ENCODE peak calls at places on chromosomes 2 and 18, in five cellular contexts. One of them, this sample, is unnamed. For H4K20me1, the result is how much of the 10 kb centered on the place peaks cover.

GRCh38 chr2:45849491-45850283 is 198.2 kb downstream of the PRKCE start:
- DNase-seq in neural progenitor cell: no peak
- DNase-seq in mammary epithelial cell: peak
- DNase-seq in PC-3: peak
- DNase-seq in fibroblast of lung: peak
- DNase-seq in this sample: peak

GRCh38 chr2:169094676-169095075 is 25.3 kb downstream of the DHRS9 start:
- DNase-seq in neural progenitor cell: peak
- DNase-seq in mammary epithelial cell: no peak
- DNase-seq in PC-3: no peak
- DNase-seq in fibroblast of lung: no peak
- DNase-seq in this sample: no peak

GRCh38 chr2:161414385-161415040 is 1.6 kb upstream of the TBR1 start:
- DNase-seq in neural progenitor cell: peak
- DNase-seq in mammary epithelial cell: peak
- DNase-seq in PC-3: peak
- DNase-seq in fibroblast of lung: peak
- DNase-seq in this sample: peak

GRCh38 chr2:11863513-11864328 is 117.3 kb downstream of the LPIN1 start:
- DNase-seq in neural progenitor cell: peak
- DNase-seq in mammary epithelial cell: peak
- DNase-seq in PC-3: peak
- DNase-seq in fibroblast of lung: peak
- DNase-seq in this sample: peak

GRCh38 chr2:8006181-8006580 is 675.7 kb upstream of the ID2 start:
- DNase-seq in neural progenitor cell: no peak
- DNase-seq in mammary epithelial cell: no peak
- DNase-seq in PC-3: no peak
- DNase-seq in fibroblast of lung: no peak
- DNase-seq in this sample: peak

GRCh38 chr2:172282944-172283343 is 144.4 kb upstream of the ITGA6 start:
- DNase-seq in neural progenitor cell: no peak
- DNase-seq in mammary epithelial cell: peak
- DNase-seq in PC-3: peak
- DNase-seq in fibroblast of lung: peak
- DNase-seq in this sample: peak

GRCh38 chr2:70089946-70090523 is 2.8 kb downstream of the PCBP1 start:
- DNase-seq in neural progenitor cell: peak
- DNase-seq in mammary epithelial cell: no peak
- DNase-seq in PC-3: no peak
- DNase-seq in fibroblast of lung: no peak
- DNase-seq in this sample: peak

GRCh38 chr18:35616664-35617423 is 35.3 kb downstream of the GALNT1 start:
- DNase-seq in neural progenitor cell: no peak
- DNase-seq in mammary epithelial cell: peak
- DNase-seq in PC-3: peak
- DNase-seq in fibroblast of lung: peak
- DNase-seq in this sample: peak

GRCh38 chr2:10432315-10433181 is 15.6 kb downstream of the ODC1 start:
- DNase-seq in neural progenitor cell: peak
- DNase-seq in mammary epithelial cell: no peak
- DNase-seq in PC-3: no peak
- DNase-seq in fibroblast of lung: no peak
- DNase-seq in this sample: peak

GRCh38 chr2:128413718-128414341 is 95.2 kb upstream of the HS6ST1 start:
- DNase-seq in neural progenitor cell: no peak
- DNase-seq in mammary epithelial cell: no peak
- DNase-seq in PC-3: no peak
- DNase-seq in fibroblast of lung: no peak
- DNase-seq in this sample: no peak

GRCh38 chr2:111946294-111947114 is 48.1 kb downstream of the MERTK start:
- DNase-seq in neural progenitor cell: no peak
- DNase-seq in mammary epithelial cell: peak
- DNase-seq in PC-3: peak
- DNase-seq in fibroblast of lung: peak
- DNase-seq in this sample: peak

GRCh38 chr2:156191547-156191946 is 141.0 kb downstream of the NR4A2 start:
- DNase-seq in neural progenitor cell: no peak
- DNase-seq in mammary epithelial cell: no peak
- DNase-seq in PC-3: no peak
- DNase-seq in fibroblast of lung: peak
- DNase-seq in this sample: no peak

GRCh38 chr2:10447300-10448207 is 573 bp downstream of the ODC1 start:
- DNase-seq in neural progenitor cell: peak
- DNase-seq in mammary epithelial cell: peak
- DNase-seq in PC-3: peak
- DNase-seq in fibroblast of lung: peak
- DNase-seq in this sample: peak

GRCh38 chr2:227153766-227154486 is 10.1 kb downstream of the COL4A4 start:
- DNase-seq in neural progenitor cell: no peak
- DNase-seq in mammary epithelial cell: no peak
- DNase-seq in PC-3: no peak
- DNase-seq in fibroblast of lung: no peak
- DNase-seq in this sample: no peak

GRCh38 chr2:19837235-19837766 is 64.5 kb downstream of the TTC32 start:
- DNase-seq in neural progenitor cell: no peak
- DNase-seq in mammary epithelial cell: no peak
- DNase-seq in PC-3: no peak
- DNase-seq in fibroblast of lung: no peak
- DNase-seq in this sample: no peak

GRCh38 chr2:228447266-228447915 is 265.9 kb upstream of the SPHKAP start:
- DNase-seq in neural progenitor cell: no peak
- DNase-seq in mammary epithelial cell: peak
- DNase-seq in PC-3: peak
- DNase-seq in fibroblast of lung: no peak
- DNase-seq in this sample: peak

GRCh38 chr2:170847716-170848115 is 31.0 kb downstream of the GAD1 start:
- DNase-seq in neural progenitor cell: no peak
- DNase-seq in mammary epithelial cell: no peak
- DNase-seq in PC-3: no peak
- DNase-seq in fibroblast of lung: no peak
- DNase-seq in this sample: no peak

GRCh38 chr2:81304154-81304830 is 999.7 kb upstream of the LRRTM1 start:
- DNase-seq in neural progenitor cell: peak
- DNase-seq in mammary epithelial cell: no peak
- DNase-seq in PC-3: peak
- DNase-seq in fibroblast of lung: peak
- DNase-seq in this sample: no peak

GRCh38 chr2:3627500-3628100 is 30.4 kb upstream of the ALLC start:
- DNase-seq in neural progenitor cell: no peak
- DNase-seq in mammary epithelial cell: no peak
- DNase-seq in PC-3: no peak
- DNase-seq in fibroblast of lung: no peak
- DNase-seq in this sample: no peak

GRCh38 chr2:12979066-12979465 is 262.3 kb downstream of the TRIB2 start:
- DNase-seq in neural progenitor cell: no peak
- DNase-seq in mammary epithelial cell: peak
- DNase-seq in PC-3: no peak
- DNase-seq in fibroblast of lung: no peak
- DNase-seq in this sample: peak

GRCh38 chr2:239114616-239115265 is 266.9 kb downstream of the TWIST2 start:
- DNase-seq in neural progenitor cell: no peak
- DNase-seq in mammary epithelial cell: no peak
- DNase-seq in PC-3: no peak
- DNase-seq in fibroblast of lung: no peak
- DNase-seq in this sample: no peak

GRCh38 chr2:128605931-128606330 is 287.3 kb upstream of the HS6ST1 start:
- DNase-seq in neural progenitor cell: no peak
- DNase-seq in mammary epithelial cell: no peak
- DNase-seq in PC-3: no peak
- DNase-seq in fibroblast of lung: no peak
- DNase-seq in this sample: no peak

GRCh38 chr2:196468394-196468793 is 171.1 kb upstream of the CCDC150 start:
- DNase-seq in neural progenitor cell: no peak
- DNase-seq in mammary epithelial cell: no peak
- DNase-seq in PC-3: peak
- DNase-seq in fibroblast of lung: no peak
- DNase-seq in this sample: no peak

GRCh38 chr2:120450196-120450820 is 104.4 kb downstream of the INHBB start:
- DNase-seq in neural progenitor cell: no peak
- DNase-seq in mammary epithelial cell: no peak
- DNase-seq in PC-3: peak
- DNase-seq in fibroblast of lung: no peak
- DNase-seq in this sample: no peak
- TF ChIP-seq EZH2 in neural progenitor cell: no peak
- TF ChIP-seq EZH2 in mammary epithelial cell: no peak
- TF ChIP-seq EZH2 in PC-3: no peak
- TF ChIP-seq EZH2 in fibroblast of lung: no peak
- TF ChIP-seq EZH2 in this sample: no peak

DNA sequence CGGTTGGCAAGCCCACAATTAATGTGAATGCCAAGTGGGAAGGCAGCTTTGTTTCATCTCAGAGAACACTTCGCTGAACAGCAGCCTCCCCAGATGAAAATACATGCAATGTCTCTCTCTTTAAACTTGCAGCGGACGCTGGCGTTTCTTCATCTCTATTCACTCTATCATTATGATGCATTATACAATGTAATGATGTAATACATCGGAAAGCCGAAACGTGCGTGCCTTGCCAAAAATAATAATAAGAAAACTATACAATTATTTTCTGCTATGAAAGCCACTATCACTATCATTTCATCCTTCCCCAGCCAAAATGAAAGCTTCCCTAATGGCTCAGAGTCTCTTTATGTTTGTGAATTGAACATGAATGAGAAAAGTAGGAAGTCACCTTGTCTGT is 649.3 kb downstream of the BCL11A start:
- DNase-seq in neural progenitor cell: no peak
- DNase-seq in mammary epithelial cell: no peak
- DNase-seq in PC-3: no peak
- DNase-seq in fibroblast of lung: no peak
- DNase-seq in this sample: no peak
- H3K9ac ChIP-seq in neural progenitor cell: no peak
- H3K9ac ChIP-seq in mammary epithelial cell: no peak
- H3K9ac ChIP-seq in PC-3: no peak
- H3K9ac ChIP-seq in fibroblast of lung: no peak
- H3K9ac ChIP-seq in this sample: no peak

DNA sequence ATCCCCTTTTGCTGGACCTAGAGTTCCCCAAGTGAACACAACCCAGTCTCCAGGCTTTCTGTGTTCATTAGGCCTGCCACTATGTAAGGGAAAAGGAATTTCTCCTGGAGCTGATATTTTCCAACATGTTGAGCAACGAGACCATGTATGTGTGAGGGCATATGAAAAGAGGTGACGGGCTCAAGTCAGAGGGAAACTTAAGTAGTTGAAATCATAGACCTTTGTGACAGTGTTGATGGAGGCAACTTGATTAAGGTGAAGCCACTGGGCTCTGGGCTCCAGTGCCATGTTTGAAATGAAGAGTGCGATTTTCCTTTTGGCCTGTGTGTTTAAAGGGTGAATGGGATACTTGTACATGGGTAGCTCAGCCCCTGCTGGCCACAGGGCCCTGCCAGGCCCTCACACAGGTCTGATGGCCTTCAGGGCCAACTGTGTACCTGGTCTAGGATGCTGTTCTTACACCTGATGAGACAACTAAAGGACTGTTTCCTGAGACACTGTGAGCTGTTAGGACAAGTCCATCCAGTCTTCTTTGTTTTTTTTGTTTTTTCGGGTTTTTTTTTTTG is 27.1 kb downstream of the FOSL2 start:
- DNase-seq in neural progenitor cell: no peak
- DNase-seq in mammary epithelial cell: no peak
- DNase-seq in PC-3: no peak
- DNase-seq in fibroblast of lung: no peak
- DNase-seq in this sample: no peak
- H4K20me1 ChIP-seq in neural progenitor cell: under half
- H4K20me1 ChIP-seq in mammary epithelial cell: under half
- H4K20me1 ChIP-seq in PC-3: under half
- H4K20me1 ChIP-seq in fibroblast of lung: under half
- H4K20me1 ChIP-seq in this sample: under half

DNA sequence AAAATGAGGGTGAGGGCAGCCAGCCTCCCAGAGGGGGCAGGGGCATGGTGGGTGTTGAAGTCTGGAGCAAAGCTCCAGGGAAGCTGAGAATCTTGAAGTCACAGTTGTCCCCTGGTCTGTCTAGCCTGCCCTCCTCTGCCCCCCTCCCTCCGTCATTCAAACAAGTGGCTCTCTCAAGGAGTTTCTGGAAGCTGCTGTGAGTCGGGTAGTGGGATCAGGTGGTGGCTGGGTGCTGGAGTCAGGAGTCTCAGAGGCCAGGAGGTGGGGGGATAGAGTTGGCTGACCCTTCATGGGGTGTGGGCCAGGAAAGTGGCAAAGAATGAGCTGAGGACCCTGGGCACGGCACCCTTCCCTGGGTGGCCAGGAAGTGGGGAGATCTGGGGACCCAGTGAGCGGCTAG is 495 bp upstream of the ASIC4 start:
- DNase-seq in neural progenitor cell: no peak
- DNase-seq in mammary epithelial cell: no peak
- DNase-seq in PC-3: no peak
- DNase-seq in fibroblast of lung: no peak
- DNase-seq in this sample: no peak
- TF ChIP-seq EZH2 in neural progenitor cell: no peak
- TF ChIP-seq EZH2 in mammary epithelial cell: no peak
- TF ChIP-seq EZH2 in PC-3: no peak
- TF ChIP-seq EZH2 in fibroblast of lung: no peak
- TF ChIP-seq EZH2 in this sample: no peak

GRCh38 chr2:145751155-145751554 is 1231.2 kb upstream of the ZEB2 start:
- DNase-seq in neural progenitor cell: no peak
- DNase-seq in mammary epithelial cell: no peak
- DNase-seq in PC-3: no peak
- DNase-seq in fibroblast of lung: no peak
- DNase-seq in this sample: no peak
- H3K9ac ChIP-seq in neural progenitor cell: no peak
- H3K9ac ChIP-seq in mammary epithelial cell: no peak
- H3K9ac ChIP-seq in PC-3: peak
- H3K9ac ChIP-seq in fibroblast of lung: no peak
- H3K9ac ChIP-seq in this sample: peak

GRCh38 chr2:173358617-173359016 is 3.9 kb downstream of the CDCA7 start:
- DNase-seq in neural progenitor cell: no peak
- DNase-seq in mammary epithelial cell: no peak
- DNase-seq in PC-3: no peak
- DNase-seq in fibroblast of lung: no peak
- DNase-seq in this sample: no peak
- H4K20me1 ChIP-seq in neural progenitor cell: under half
- H4K20me1 ChIP-seq in mammary epithelial cell: under half
- H4K20me1 ChIP-seq in PC-3: under half
- H4K20me1 ChIP-seq in fibroblast of lung: under half
- H4K20me1 ChIP-seq in this sample: under half

GRCh38 chr2:218991674-218992168 is 1.5 kb downstream of the CRYBA2 start:
- DNase-seq in neural progenitor cell: peak
- DNase-seq in mammary epithelial cell: peak
- DNase-seq in PC-3: peak
- DNase-seq in fibroblast of lung: peak
- DNase-seq in this sample: peak
- TF ChIP-seq EZH2 in neural progenitor cell: peak
- TF ChIP-seq EZH2 in mammary epithelial cell: no peak
- TF ChIP-seq EZH2 in PC-3: no peak
- TF ChIP-seq EZH2 in fibroblast of lung: peak
- TF ChIP-seq EZH2 in this sample: no peak

GRCh38 chr18:50297621-50298442 is 10.3 kb upstream of the CXXC1 start:
- DNase-seq in neural progenitor cell: peak
- DNase-seq in mammary epithelial cell: peak
- DNase-seq in PC-3: no peak
- DNase-seq in fibroblast of lung: peak
- DNase-seq in this sample: peak
- H3K9ac ChIP-seq in neural progenitor cell: no peak
- H3K9ac ChIP-seq in mammary epithelial cell: no peak
- H3K9ac ChIP-seq in PC-3: no peak
- H3K9ac ChIP-seq in fibroblast of lung: no peak
- H3K9ac ChIP-seq in this sample: peak